ENCODE peak calls at places on chromosomes 13 and 19, in seven cellular contexts. Q, Y, Z, M, U, J and A are unnamed samples.

GRCh38 chr13:94722596-94722995 is 10.3 kb upstream of the SOX21 start:
- DNase-seq in Q (no peak), Z (no peak), U (no peak), Y (no peak), J (no peak), M (no peak), A (peak; percentile 92)

GRCh38 chr19:45124021-45124420 is 31.0 kb downstream of the PPP1R37 start:
- DNase-seq in Q (no peak), Z (no peak), U (no peak), M (no peak), J (no peak), Y (no peak), A (no peak)

GRCh38 chr13:26502826-26503225 is 54.7 kb upstream of the WASF3 start:
- DNase-seq in Y (no peak), Q (peak; percentile 43), M (peak; percentile 78), Z (peak; percentile 96), U (no peak), J (peak; percentile 71), A (no peak)

GRCh38 chr13:29924482-29924884 is 74.1 kb upstream of the UBL3 start:
- DNase-seq in M (peak; percentile 54), Z (peak; percentile 86), U (no peak), Q (no peak), Y (no peak), J (peak; percentile 80), A (peak; percentile 43)

GRCh38 chr13:41127746-41128145 is 4.9 kb downstream of the KBTBD6 start:
- DNase-seq in Z (no peak), Y (no peak), J (no peak), U (no peak), M (no peak), Q (no peak), A (no peak)

GRCh38 chr19:27843861-27844260 is 1369.1 kb downstream of the UQCRFS1 start:
- DNase-seq in M (no peak), Y (no peak), Z (no peak), U (no peak), J (no peak), Q (no peak), A (no peak)

GRCh38 chr19:45322744-45323281 is at the start of gene CKM:
- DNase-seq in M (no peak), Y (no peak), Q (no peak), Z (no peak), U (no peak), J (no peak), A (no peak)

GRCh38 chr13:98299954-98300350 is 122.9 kb upstream of the RNF113B start:
- DNase-seq in Q (no peak), M (no peak), Z (no peak), Y (no peak), J (no peak), U (no peak), A (no peak)

GRCh38 chr13:47299316-47299715 is 402.5 kb upstream of the HTR2A start:
- DNase-seq in J (peak; percentile 69), M (no peak), Q (no peak), U (no peak), Z (peak; percentile 47), Y (no peak), A (no peak)

GRCh38 chr13:85798999-85799646 is at the start of gene SLITRK6:
- DNase-seq in U (no peak), Z (peak; percentile 85), J (peak; percentile 83), M (peak; percentile 87), Q (peak; percentile 35), Y (peak; percentile 58), A (peak; percentile 38)

GRCh38 chr13:112978561-112979405 is 9.8 kb downstream of the MCF2L start:
- DNase-seq in Q (no peak), Y (no peak), Z (no peak), U (no peak), J (no peak), M (no peak), A (no peak)

GRCh38 chr19:54357381-54357780 is 7.3 kb downstream of the LAIR1 start:
- DNase-seq in U (no peak), M (peak; percentile 7), Q (no peak), J (no peak), Y (no peak), Z (no peak), A (no peak)

GRCh38 chr13:95921485-95921884 is 131.7 kb downstream of the UGGT2 start:
- DNase-seq in Z (peak; percentile 14), U (no peak), Y (no peak), Q (no peak), M (no peak), J (peak; percentile 13), A (no peak)

GRCh38 chr19:6495947-6496346 is 6.2 kb downstream of the TUBB4A start:
- DNase-seq in M (no peak), Q (no peak), Y (no peak), Z (no peak), J (no peak), U (no peak), A (no peak)

GRCh38 chr13:54733639-54734038 is 1705.0 kb downstream of the OLFM4 start:
- DNase-seq in U (no peak), M (peak; percentile 87), Y (peak; percentile 12), Q (peak; percentile 49), J (no peak), Z (no peak), A (peak; percentile 4)

GRCh38 chr13:68380041-68380973 is 1150.2 kb upstream of the PCDH9 start:
- DNase-seq in Z (no peak), Y (no peak), J (no peak), M (no peak), Q (no peak), U (no peak), A (no peak)

GRCh38 chr19:51751655-51752054 is at the start of gene FPR1:
- DNase-seq in Y (no peak), J (no peak), Z (no peak), Q (no peak), U (no peak), M (no peak), A (no peak)

GRCh38 chr19:41959056-41960053 is at the start of gene RABAC1:
- DNase-seq in Q (peak; percentile 98), J (peak; percentile 94), M (peak; percentile 98), Y (peak; percentile 90), U (peak; percentile 94), Z (peak; percentile 91), A (peak; percentile 95)

GRCh38 chr19:38267780-38268430 is 3.5 kb downstream of the SPINT2 start:
- DNase-seq in Y (no peak), J (no peak), Z (no peak), U (no peak), M (peak; percentile 41), Q (no peak), A (no peak)

GRCh38 chr13:53732664-53733063 is 704.1 kb downstream of the OLFM4 start:
- DNase-seq in J (no peak), Y (no peak), Z (no peak), Q (no peak), M (no peak), U (no peak), A (no peak)

GRCh38 chr13:53191091-53191490 is 162.5 kb downstream of the OLFM4 start:
- DNase-seq in U (no peak), Z (peak; percentile 11), M (peak; percentile 100), J (no peak), Y (peak; percentile 75), Q (peak; percentile 59), A (peak; percentile 67)

GRCh38 chr13:39119422-39119821 is 81.2 kb downstream of the NHLRC3 start:
- DNase-seq in Q (no peak), M (peak; percentile 56), J (no peak), Y (no peak), U (no peak), Z (no peak), A (no peak)

GRCh38 chr19:46186717-46187101 is 38.7 kb downstream of the IGFL2 start:
- DNase-seq in J (no peak), M (no peak), U (no peak), Q (no peak), Y (no peak), Z (no peak), A (peak; percentile 74)

GRCh38 chr19:30442715-30443114 is 70.5 kb downstream of the ZNF536 start:
- DNase-seq in Y (no peak), U (no peak), M (no peak), Z (no peak), J (no peak), Q (no peak), A (no peak)
- H4K8ac ChIP-seq in Y (no peak overlapping the region), U (no peak overlapping the region), M (no peak overlapping the region), Z (no peak overlapping the region), J (no peak overlapping the region), Q (no peak overlapping the region), A (no peak overlapping the region)

GRCh38 chr19:23557381-23557780 is 129.6 kb downstream of the ZNF675 start:
- DNase-seq in J (no peak), Y (no peak), M (no peak), Z (no peak), Q (no peak), U (no peak), A (peak; percentile 61)

GRCh38 chr19:23561341-23561740 is 125.7 kb downstream of the ZNF675 start:
- DNase-seq in U (no peak), Y (no peak), M (no peak), J (no peak), Q (no peak), Z (no peak), A (no peak)

GRCh38 chr19:23563326-23563725 is 123.7 kb downstream of the ZNF675 start:
- DNase-seq in U (no peak), M (no peak), J (no peak), Z (no peak), Q (no peak), Y (no peak), A (peak; percentile 73)

GRCh38 chr19:23558541-23558940 is 128.5 kb downstream of the ZNF675 start:
- DNase-seq in M (no peak), Y (no peak), J (no peak), U (no peak), Q (no peak), Z (no peak), A (no peak)

GRCh38 chr19:23560051-23560450 is 127.0 kb downstream of the ZNF675 start:
- DNase-seq in J (no peak), U (no peak), M (no peak), Z (no peak), Y (no peak), Q (no peak), A (peak; percentile 66)
- H4K8ac ChIP-seq in J (no peak overlapping the region), U (no peak overlapping the region), M (no peak overlapping the region), Z (no peak overlapping the region), Y (no peak overlapping the region), Q (no peak overlapping the region), A (no peak overlapping the region)

GRCh38 chr13:104024416-104025170 is 958.4 kb upstream of the SLC10A2 start:
- DNase-seq in U (no peak), Z (peak; percentile 40), M (no peak), J (peak; percentile 87), Q (no peak), Y (no peak), A (no peak)

GRCh38 chr13:104021806-104022397 is 955.7 kb upstream of the SLC10A2 start:
- DNase-seq in J (no peak), Y (no peak), M (no peak), U (no peak), Z (no peak), Q (no peak), A (no peak)

GRCh38 chr13:104025303-104025702 is 959.1 kb upstream of the SLC10A2 start:
- DNase-seq in U (no peak), Q (no peak), Y (no peak), J (no peak), Z (no peak), M (no peak), A (no peak)
- H4K8ac ChIP-seq in U (no peak overlapping the region), Q (no peak overlapping the region), Y (no peak overlapping the region), J (no peak overlapping the region), Z (no peak overlapping the region), M (no peak overlapping the region), A (no peak overlapping the region)

DNA sequence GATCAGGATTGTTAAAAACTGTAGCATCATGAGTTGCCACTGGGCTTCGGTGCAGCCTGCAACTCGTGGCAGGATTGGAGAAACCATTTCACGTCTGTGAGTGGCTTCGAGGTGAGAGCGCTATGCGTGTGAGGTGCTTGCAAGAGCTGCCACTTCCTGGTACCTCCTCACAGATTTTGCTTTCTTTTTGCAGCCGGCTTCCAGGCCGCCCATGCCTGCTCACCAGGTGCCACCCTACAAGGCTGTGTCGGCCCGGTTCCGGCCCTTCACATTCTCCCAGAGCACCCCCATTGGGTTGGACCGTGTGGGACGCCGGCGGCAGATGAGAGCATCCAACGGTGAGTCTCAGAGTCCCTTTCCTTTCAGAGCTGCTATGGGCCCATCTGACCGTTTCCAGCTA is 57.9 kb upstream of the C1QTNF9 start:
- DNase-seq in U (no peak), Z (no peak), Q (no peak), Y (no peak), J (no peak), M (no peak), A (no peak)
- H4K8ac ChIP-seq in U (no peak overlapping the region), Z (no peak overlapping the region), Q (no peak overlapping the region), Y (no peak overlapping the region), J (no peak overlapping the region), M (no peak overlapping the region), A (no peak overlapping the region)